ENCODE peak calls at places on chromosomes 1 and 21, in nine cellular contexts. Q is heart right ventricle, X is body of pancreas, J is colonic mucosa, M is fibroblast of lung, R is upper lobe of left lung, O is MM.1S, L is endodermal cell, N is heart left ventricle. B is an unnamed sample. For H3K4me1, the result is how much of the 10 kb centered on the place peaks cover.

GRCh38 chr1:36731226-36732037 is 248.7 kb upstream of the CSF3R start:
- DNase-seq in Q (no peak), X (no peak), J (no peak), M (no peak), R (no peak), O (no peak), L (peak), N (no peak), B (no peak)

GRCh38 chr1:156571959-156572662 is at the start of gene IQGAP3:
- DNase-seq in Q (peak), X (peak), J (peak), M (peak), R (peak), O (peak), L (peak), N (peak), B (no peak)

GRCh38 chr21:45895778-45896370 is 85.7 kb upstream of the COL6A1 start:
- DNase-seq in Q (no peak), X (no peak), J (no peak), M (no peak), R (no peak), O (no peak), L (no peak), N (no peak), B (no peak)

GRCh38 chr1:115052454-115053083 is 22.9 kb downstream of the TSHB start:
- DNase-seq in Q (peak), X (peak), J (peak), M (peak), R (peak), O (peak), L (peak), N (no peak), B (no peak)

GRCh38 chr1:94542088-94542671 is 621 bp upstream of the F3 start:
- DNase-seq in Q (peak), X (peak), J (peak), M (peak), R (no peak), O (peak), L (peak), N (peak), B (no peak)

GRCh38 chr1:6770727-6771567 is 14.3 kb upstream of the CAMTA1 start:
- DNase-seq in Q (no peak), X (no peak), J (no peak), M (peak), R (no peak), O (no peak), L (peak), N (no peak), B (no peak)

GRCh38 chr1:110628356-110629105 is 22.4 kb upstream of the KCNA2 start:
- DNase-seq in Q (no peak), X (no peak), J (no peak), M (no peak), R (no peak), O (no peak), L (peak), N (no peak), B (peak)

GRCh38 chr1:220877348-220878095 is 1.7 kb upstream of the HLX start:
- DNase-seq in Q (no peak), X (no peak), J (no peak), M (no peak), R (peak), O (no peak), L (no peak), N (no peak), B (no peak)

GRCh38 chr1:147479864-147480564 is 61.3 kb upstream of the BCL9 start:
- DNase-seq in Q (no peak), X (no peak), J (no peak), M (no peak), R (no peak), O (no peak), L (no peak), N (no peak), B (no peak)

GRCh38 chr1:105137543-105138444 is 1388.1 kb downstream of the AMY1C start:
- DNase-seq in Q (no peak), X (no peak), J (no peak), M (no peak), R (no peak), O (peak), L (peak), N (no peak), B (no peak)

GRCh38 chr1:27152004-27152828 is 2.7 kb downstream of the SLC9A1 start:
- DNase-seq in Q (peak), X (no peak), J (no peak), M (peak), R (no peak), O (no peak), L (no peak), N (peak), B (no peak)

GRCh38 chr1:162996261-162996660 is 72.9 kb upstream of the RGS4 start:
- DNase-seq in Q (no peak), X (no peak), J (no peak), M (no peak), R (no peak), O (no peak), L (no peak), N (no peak), B (no peak)

GRCh38 chr1:21510885-21511578 is 1.8 kb downstream of the ALPL start:
- DNase-seq in Q (no peak), X (no peak), J (no peak), M (peak), R (peak), O (no peak), L (no peak), N (no peak), B (no peak)

GRCh38 chr1:55141295-55141893 is 73.8 kb downstream of the USP24 start:
- DNase-seq in Q (no peak), X (no peak), J (no peak), M (no peak), R (no peak), O (no peak), L (no peak), N (no peak), B (no peak)

GRCh38 chr1:119358661-119359060 is 9.9 kb upstream of the HAO2 start:
- DNase-seq in Q (no peak), X (no peak), J (no peak), M (no peak), R (no peak), O (no peak), L (no peak), N (no peak), B (peak)

GRCh38 chr1:58041621-58042020 is 504.9 kb downstream of the OMA1 start:
- DNase-seq in Q (no peak), X (no peak), J (no peak), M (peak), R (no peak), O (no peak), L (no peak), N (no peak), B (no peak)

GRCh38 chr1:17119076-17119743 is at the start of gene PADI2:
- DNase-seq in Q (peak), X (peak), J (peak), M (peak), R (peak), O (peak), L (peak), N (peak), B (no peak)

GRCh38 chr21:38386967-38387366 is 111.3 kb downstream of the ERG start:
- DNase-seq in Q (no peak), X (no peak), J (no peak), M (peak), R (no peak), O (peak), L (no peak), N (no peak), B (peak)

GRCh38 chr1:178537445-178538090 is 24.7 kb downstream of the TEX35 start:
- DNase-seq in Q (no peak), X (peak), J (peak), M (no peak), R (no peak), O (no peak), L (no peak), N (no peak), B (no peak)
- H3K4me1 ChIP-seq in Q (under half), X (under half), J (under half), M (under half), R (under half), O (under half), L (under half), N (under half), B (under half)

GRCh38 chr1:165144757-165145397 is 211.6 kb downstream of the LMX1A start:
- DNase-seq in Q (peak), X (peak), J (peak), M (peak), R (peak), O (peak), L (peak), N (peak), B (no peak)
- TF ChIP-seq CTCF in Q (peak), X (peak), J (peak), M (peak), R (peak), O (peak), L (peak), N (peak), B (peak)

GRCh38 chr1:85607913-85608250 is 27.3 kb downstream of the CCN1 start:
- DNase-seq in Q (no peak), X (no peak), J (no peak), M (peak), R (no peak), O (no peak), L (peak), N (no peak), B (no peak)
- H3K4me1 ChIP-seq in Q (under half), X (under half), J (under half), M (under half), R (under half), O (under half), L (under half), N (under half), B (under half)

GRCh38 chr1:12276225-12276624 is 46.4 kb downstream of the VPS13D start:
- DNase-seq in Q (peak), X (peak), J (no peak), M (peak), R (no peak), O (peak), L (peak), N (no peak), B (no peak)
- TF ChIP-seq CTCF in Q (peak), X (peak), J (peak), M (peak), R (peak), O (peak), L (peak), N (peak), B (peak)

B was measured in esophagus muscularis mucosa.